ENCODE peak calls at places on chromosomes 1 and 21, in five cellular contexts. Z is tibial artery, O is A673, K is keratinocyte, D is body of pancreas. M is an unnamed sample.
A peak's percentile ranks its signal among the peaks of the same experiment; 100 is the strongest.

GRCh38 chr1:9093096-9093495 is 23.7 kb upstream of the SLC2A5 start:
- DNase-seq in Z (no peak), O (no peak), K (no peak), D (no peak), M (no peak)

GRCh38 chr21:34037446-34037845 is 35.9 kb upstream of the MRPS6 start:
- DNase-seq in Z (no peak), O (no peak), K (no peak), D (no peak), M (no peak)

GRCh38 chr1:212238552-212238951 is 46.7 kb upstream of the PPP2R5A start:
- DNase-seq in Z (peak; percentile 79), O (no peak), K (no peak), D (peak; percentile 53), M (no peak)

GRCh38 chr1:210384625-210385024 is 55.9 kb downstream of the HHAT start:
- DNase-seq in Z (no peak), O (no peak), K (no peak), D (no peak), M (no peak)

GRCh38 chr21:8990326-8991087 is 1530.9 kb upstream of the TPTE start:
- DNase-seq in Z (no peak), O (no peak), K (no peak), D (no peak), M (no peak)

GRCh38 chr1:11065796-11066195 is 6.0 kb upstream of the SRM start:
- DNase-seq in Z (peak; percentile 10), O (no peak), K (no peak), D (no peak), M (no peak)

GRCh38 chr1:197073978-197074377 is 6.9 kb upstream of the F13B start:
- DNase-seq in Z (no peak), O (no peak), K (no peak), D (no peak), M (no peak)

GRCh38 chr1:78333426-78334012 is 157.3 kb upstream of the PTGFR start:
- DNase-seq in Z (no peak), O (peak; percentile 61), K (no peak), D (peak; percentile 32), M (peak; percentile 37)

GRCh38 chr1:77447669-77448068 is 165.8 kb downstream of the AK5 start:
- DNase-seq in Z (no peak), O (no peak), K (no peak), D (no peak), M (no peak)

GRCh38 chr1:58664881-58665280 is 35.0 kb downstream of the MYSM1 start:
- DNase-seq in Z (no peak), O (no peak), K (no peak), D (no peak), M (no peak)

GRCh38 chr1:199646761-199647160 is 380.7 kb upstream of the NR5A2 start:
- DNase-seq in Z (no peak), O (no peak), K (no peak), D (peak; percentile 41), M (no peak)

GRCh38 chr1:54334996-54335395 is 71.2 kb downstream of the SSBP3 start:
- DNase-seq in Z (no peak), O (no peak), K (no peak), D (peak; percentile 43), M (peak; percentile 91)

GRCh38 chr1:224644553-224645154 is 28.5 kb downstream of the CNIH3 start:
- DNase-seq in Z (no peak), O (peak; percentile 70), K (no peak), D (peak; percentile 56), M (peak; percentile 37)

GRCh38 chr1:180881806-180882509 is 30.7 kb upstream of the KIAA1614 start:
- DNase-seq in Z (no peak), O (peak; percentile 63), K (no peak), D (no peak), M (no peak)

GRCh38 chr1:68904472-68904871 is 407.6 kb upstream of the DEPDC1 start:
- DNase-seq in Z (no peak), O (peak; percentile 4), K (no peak), D (no peak), M (no peak)

GRCh38 chr1:227892930-227893695 is 54.6 kb downstream of the WNT9A start:
- DNase-seq in Z (peak; percentile 54), O (no peak), K (no peak), D (peak; percentile 8), M (peak; percentile 3)

GRCh38 chr1:87030740-87031400 is 116.4 kb downstream of the HS2ST1 start:
- DNase-seq in Z (no peak), O (no peak), K (no peak), D (no peak), M (no peak)

GRCh38 chr1:208562021-208562950 is 318.1 kb upstream of the PLXNA2 start:
- DNase-seq in Z (no peak), O (peak; percentile 11), K (no peak), D (no peak), M (no peak)

GRCh38 chr1:84434081-84434755 is 35.9 kb downstream of the DNASE2B start:
- DNase-seq in Z (no peak), O (no peak), K (no peak), D (no peak), M (no peak)

GRCh38 chr1:37476460-37477197 is 2.2 kb downstream of the ZC3H12A start:
- DNase-seq in Z (peak; percentile 96), O (no peak), K (peak; percentile 63), D (peak; percentile 85), M (peak; percentile 47)

GRCh38 chr1:7921766-7922165 is 18.9 kb downstream of the TNFRSF9 start:
- DNase-seq in Z (no peak), O (no peak), K (no peak), D (no peak), M (no peak)

GRCh38 chr1:164716992-164717703 is 158.2 kb downstream of the PBX1 start:
- DNase-seq in Z (no peak), O (no peak), K (no peak), D (no peak), M (peak; percentile 36)

GRCh38 chr1:6622396-6623152 is 2.1 kb upstream of the THAP3 start:
- DNase-seq in Z (no peak), O (no peak), K (no peak), D (no peak), M (no peak)

GRCh38 chr1:247548092-247548491 is 842 bp upstream of the GCSAML start:
- DNase-seq in Z (no peak), O (no peak), K (no peak), D (no peak), M (no peak)

GRCh38 chr1:180953791-180954721 is 41.4 kb downstream of the KIAA1614 start:
- DNase-seq in Z (peak; percentile 75), O (peak; percentile 77), K (no peak), D (peak; percentile 78), M (no peak)

GRCh38 chr1:210790196-210790595 is 343.8 kb downstream of the KCNH1 start:
- DNase-seq in Z (no peak), O (no peak), K (no peak), D (no peak), M (no peak)

GRCh38 chr21:34800797-34801518 is 132.2 kb downstream of the CLIC6 start:
- DNase-seq in Z (no peak), O (no peak), K (no peak), D (no peak), M (no peak)

GRCh38 chr1:156135930-156136871 is 17.2 kb upstream of the SEMA4A start:
- DNase-seq in Z (no peak), O (no peak), K (no peak), D (no peak), M (no peak)

GRCh38 chr1:43982798-43983197 is 3.8 kb downstream of the B4GALT2 start:
- DNase-seq in Z (no peak), O (no peak), K (no peak), D (no peak), M (no peak)

GRCh38 chr1:234658143-234658542 is 48.2 kb upstream of the IRF2BP2 start:
- DNase-seq in Z (no peak), O (no peak), K (peak; percentile 90), D (peak; percentile 91), M (peak; percentile 31)

GRCh38 chr1:58893257-58893869 is 109.5 kb upstream of the JUN start:
- DNase-seq in Z (no peak), O (no peak), K (no peak), D (peak; percentile 50), M (peak; percentile 30)

DNA sequence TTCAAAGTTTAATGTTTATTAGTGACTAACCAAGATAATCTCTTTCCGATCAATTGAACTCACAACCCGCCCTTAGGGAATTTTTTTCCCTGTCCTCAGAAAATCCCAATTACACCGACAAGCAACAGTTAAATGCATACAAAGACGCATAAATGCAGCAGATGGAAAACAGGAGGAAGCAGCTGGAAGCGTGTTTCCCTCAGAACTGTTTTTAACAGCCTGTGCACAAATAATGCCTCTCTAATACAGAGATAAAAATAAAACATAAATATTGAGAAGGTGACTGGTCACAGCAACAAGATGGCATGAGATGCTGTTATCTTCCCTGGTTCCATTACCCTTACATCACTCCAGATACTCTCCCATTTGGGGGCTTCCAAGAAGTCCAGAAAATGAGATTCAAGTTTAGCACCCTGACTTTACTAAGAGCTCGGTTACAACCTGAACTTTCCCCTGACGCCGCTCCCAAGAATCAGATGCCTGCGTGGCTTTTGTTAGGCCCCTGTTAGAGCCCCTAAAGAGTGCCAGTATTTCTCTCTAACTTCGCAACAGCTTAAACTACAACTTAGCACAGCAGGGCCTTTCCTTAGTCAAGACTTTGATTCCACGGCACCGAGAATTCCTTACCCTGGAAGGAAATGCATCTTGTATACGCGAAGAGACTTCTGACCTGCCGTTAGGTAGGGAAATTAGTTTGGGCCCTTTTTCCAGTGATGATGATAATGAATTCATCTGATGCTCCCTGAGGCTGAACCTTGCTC is 137.8 kb upstream of the SMYD2 start:
- DNase-seq in Z (no peak), O (no peak), K (no peak), D (no peak), M (no peak)
- H3K4me3 ChIP-seq in Z (no peak overlapping the region), O (no peak overlapping the region), K (no peak overlapping the region), D (no peak overlapping the region), M (no peak overlapping the region)

GRCh38 chr1:41751804-41752513 is 166.8 kb downstream of the HIVEP3 start:
- DNase-seq in Z (no peak), O (no peak), K (no peak), D (no peak), M (no peak)

GRCh38 chr1:41745022-41745421 is 173.7 kb downstream of the HIVEP3 start:
- DNase-seq in Z (no peak), O (no peak), K (no peak), D (no peak), M (no peak)

GRCh38 chr1:41752514-41753170 is 166.1 kb downstream of the HIVEP3 start:
- DNase-seq in Z (no peak), O (no peak), K (no peak), D (no peak), M (no peak)

GRCh38 chr1:41754540-41754939 is 164.2 kb downstream of the HIVEP3 start:
- DNase-seq in Z (no peak), O (no peak), K (no peak), D (no peak), M (no peak)

GRCh38 chr1:41749992-41750745 is 168.6 kb downstream of the HIVEP3 start:
- DNase-seq in Z (peak; percentile 13), O (no peak), K (no peak), D (no peak), M (no peak)
- H3K4me1 ChIP-seq in Z (no peaks in the 10 kb centered on the region), O (no peaks in the 10 kb centered on the region), K (peaks cover 9% of the 10 kb centered on the region), D (peaks cover 8% of the 10 kb centered on the region), M (no peaks in the 10 kb centered on the region)

GRCh38 chr1:95040032-95040525 is 32.7 kb downstream of the ALG14 start:
- DNase-seq in Z (no peak), O (no peak), K (no peak), D (no peak), M (no peak)
- H3K27ac ChIP-seq in Z (no peak overlapping the region), O (no peak overlapping the region), K (peak overlapping the region; percentile 58), D (no peak overlapping the region), M (no peak overlapping the region)

DNA sequence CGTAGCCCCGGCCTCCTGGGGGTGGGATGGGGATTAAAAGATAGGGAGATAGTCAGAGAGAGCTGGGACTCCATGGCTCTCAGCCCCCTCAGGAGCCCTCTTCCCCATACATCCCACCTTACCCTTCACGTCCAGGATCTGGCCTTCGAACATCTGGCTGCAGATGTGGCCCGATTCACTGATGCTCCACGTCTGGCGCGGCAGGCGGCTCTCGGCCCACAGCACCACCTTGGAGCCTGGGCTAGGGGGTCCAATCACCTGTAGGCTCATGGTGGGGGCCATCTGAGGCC is 4.2 kb downstream of the CD52 start:
- DNase-seq in Z (no peak), O (no peak), K (no peak), D (no peak), M (no peak)
- H3K4me3 ChIP-seq in Z (no peak overlapping the region), O (no peak overlapping the region), K (no peak overlapping the region), D (no peak overlapping the region), M (no peak overlapping the region)